ENCODE peak calls at places on chromosomes 4 and X, in six cellular contexts. M, F, J, V, A and Q are unnamed samples.

GRCh38 chr4:48197643-48198237 is 63.7 kb upstream of the TXK start:
- DNase-seq in M (no peak), F (no peak), J (no peak), V (no peak), A (peak; percentile 79), Q (no peak)

GRCh38 chr4:164924670-164925238 is 47.8 kb downstream of the APELA start:
- DNase-seq in M (no peak), F (no peak), J (no peak), V (no peak), A (peak; percentile 56), Q (no peak)

GRCh38 chr4:105343523-105343931 is 130.3 kb downstream of the PPA2 start:
- DNase-seq in M (no peak), F (no peak), J (no peak), V (no peak), A (no peak), Q (no peak)

GRCh38 chr4:1960170-1960825 is 48.5 kb downstream of the NELFA start:
- DNase-seq in M (no peak), F (no peak), J (no peak), V (no peak), A (no peak), Q (peak; percentile 76)

GRCh38 chr4:150078996-150079581 is 844 bp downstream of the DCLK2 start:
- DNase-seq in M (peak; percentile 37), F (no peak), J (no peak), V (peak; percentile 64), A (no peak), Q (no peak)

GRCh38 chr4:16713271-16713670 is 185.2 kb downstream of the LDB2 start:
- DNase-seq in M (no peak), F (no peak), J (no peak), V (no peak), A (no peak), Q (no peak)

GRCh38 chr4:141570290-141570689 is 66.1 kb upstream of the IL15 start:
- DNase-seq in M (no peak), F (no peak), J (no peak), V (no peak), A (peak; percentile 39), Q (no peak)

GRCh38 chr4:145936142-145937020 is 2.2 kb downstream of the ZNF827 start:
- DNase-seq in M (peak; percentile 75), F (peak; percentile 14), J (peak; percentile 43), V (peak; percentile 89), A (peak; percentile 94), Q (peak; percentile 74)

GRCh38 chr4:83589283-83589682 is 53.4 kb downstream of the GPAT3 start:
- DNase-seq in M (no peak), F (no peak), J (no peak), V (no peak), A (peak; percentile 71), Q (no peak)

GRCh38 chrX:88244066-88244465 is 503.0 kb upstream of the CPXCR1 start:
- DNase-seq in M (no peak), F (no peak), J (no peak), V (no peak), A (no peak), Q (no peak)

GRCh38 chr4:75950416-75950815 is 9.6 kb upstream of the NAAA start:
- DNase-seq in M (no peak), F (no peak), J (no peak), V (no peak), A (no peak), Q (no peak)

GRCh38 chr4:2583517-2583916 is 47.1 kb downstream of the FAM193A start:
- DNase-seq in M (no peak), F (no peak), J (no peak), V (peak; percentile 23), A (no peak), Q (no peak)

GRCh38 chr4:25903905-25904747 is 9.9 kb upstream of the SMIM20 start:
- DNase-seq in M (no peak), F (no peak), J (no peak), V (no peak), A (no peak), Q (peak; percentile 53)

GRCh38 chrX:132292753-132293152 is 73.5 kb upstream of the RAP2C start:
- DNase-seq in M (peak; percentile 12), F (no peak), J (no peak), V (peak; percentile 10), A (no peak), Q (peak; percentile 31)

GRCh38 chrX:119489212-119490074 is 21.2 kb downstream of the SLC25A5 start:
- DNase-seq in M (no peak), F (no peak), J (no peak), V (no peak), A (no peak), Q (no peak)

GRCh38 chr4:110826656-110827055 is 203.8 kb upstream of the PITX2 start:
- DNase-seq in M (no peak), F (no peak), J (no peak), V (no peak), A (no peak), Q (no peak)

GRCh38 chrX:51568586-51568985 is 50.1 kb downstream of the CENPVL3 start:
- DNase-seq in M (no peak), F (no peak), J (no peak), V (no peak), A (no peak), Q (no peak)

GRCh38 chr4:56106180-56106579 is 157.4 kb downstream of the CEP135 start:
- DNase-seq in M (no peak), F (no peak), J (no peak), V (no peak), A (peak; percentile 13), Q (no peak)

GRCh38 chr4:168221298-168221697 is 97.3 kb downstream of the DDX60 start:
- DNase-seq in M (no peak), F (no peak), J (no peak), V (peak; percentile 13), A (peak; percentile 66), Q (no peak)